ENCODE peak calls at places on chromosomes 12 and 14, in four cellular contexts. L is PC-3; E is neural progenitor cell; A is CD8-positive, alpha-beta T cell. G is an unnamed sample.

GRCh38 chr14:90355540-90356518 is 24.1 kb upstream of the NRDE2 start:
- DNase-seq in L (no peak), E (peak), A (no peak), G (no peak)

GRCh38 chr14:99971929-99972747 is 93.1 kb upstream of the EVL start:
- DNase-seq in L (no peak), E (peak), A (no peak), G (peak)

GRCh38 chr14:40093800-40094199 is 661.6 kb upstream of the FBXO33 start:
- DNase-seq in L (peak), E (no peak), A (no peak), G (no peak)

GRCh38 chr14:74532246-74532645 is 38.7 kb downstream of the ISCA2 start:
- DNase-seq in L (no peak), E (no peak), A (no peak), G (no peak)

GRCh38 chr12:99974146-99974545 is 10.6 kb downstream of the ANKS1B start:
- DNase-seq in L (no peak), E (no peak), A (no peak), G (no peak)

GRCh38 chr14:45610303-45610702 is 357.3 kb upstream of the MIS18BP1 start:
- DNase-seq in L (peak), E (peak), A (no peak), G (no peak)

GRCh38 chr14:20489093-20489994 is 16.0 kb upstream of the RNASE10 start:
- DNase-seq in L (peak), E (no peak), A (no peak), G (no peak)

GRCh38 chr12:66665416-66665815 is 13.5 kb downstream of the GRIP1 start:
- DNase-seq in L (peak), E (no peak), A (no peak), G (no peak)

GRCh38 chr12:17949558-17950141 is 140.3 kb downstream of the RERGL start:
- DNase-seq in L (no peak), E (no peak), A (no peak), G (peak)

GRCh38 chr14:54589076-54589475 is 22.1 kb downstream of the SAMD4A start:
- DNase-seq in L (peak), E (no peak), A (no peak), G (no peak)

GRCh38 chr12:117679776-117680175 is 289.0 kb downstream of the KSR2 start:
- DNase-seq in L (peak), E (no peak), A (no peak), G (no peak)

GRCh38 chr14:103122578-103123127 is 608 bp upstream of the TNFAIP2 start:
- DNase-seq in L (no peak), E (peak), A (no peak), G (no peak)
- H3K4me3 ChIP-seq in L (peak), E (peak), A (no peak), G (peak)

DNA sequence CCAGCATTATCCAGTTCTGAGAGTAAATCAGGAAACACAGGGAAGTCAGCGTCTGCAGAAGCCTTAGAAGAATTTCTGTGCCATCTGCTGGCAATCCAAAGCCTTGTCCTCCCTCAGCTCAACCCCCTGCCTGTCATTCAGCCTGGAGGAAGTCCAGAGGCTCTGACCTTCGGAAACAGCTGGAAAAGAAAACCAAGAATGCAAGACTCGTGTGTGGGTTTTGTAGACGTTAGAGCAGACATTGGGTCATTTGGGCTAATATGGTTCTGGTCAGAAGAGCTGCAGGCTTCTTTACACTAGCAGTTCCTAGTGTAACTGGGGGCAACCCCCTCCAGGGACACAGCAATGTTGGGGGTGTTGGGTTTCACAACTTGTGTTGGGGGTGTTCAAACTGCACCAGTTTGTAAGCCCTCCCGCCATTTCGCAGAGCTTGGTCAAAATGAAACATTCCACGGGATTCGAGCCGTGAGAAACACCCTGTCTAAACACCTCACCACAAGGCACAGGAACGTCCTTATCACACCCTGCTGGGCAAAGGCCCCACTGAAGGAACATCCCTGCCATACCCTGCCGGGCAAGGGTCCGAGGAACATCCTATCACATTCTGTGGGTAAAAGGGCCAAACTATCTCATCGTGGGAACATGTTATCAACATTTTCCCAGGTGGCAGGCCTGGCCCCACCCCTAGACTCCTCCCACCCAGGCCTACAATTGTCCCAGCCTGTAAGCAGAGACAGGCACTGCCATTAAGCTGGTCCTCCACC is 21.0 kb upstream of the SERPINA4 start:
- DNase-seq in L (no peak), E (peak), A (no peak), G (no peak)
- TF ChIP-seq CTCF in L (no peak), E (peak), A (no peak), G (no peak)

GRCh38 chr12:57148469-57149308 is 1.3 kb upstream of the LRP1-AS start:
- DNase-seq in L (no peak), E (no peak), A (no peak), G (peak)

GRCh38 chr12:57145460-57146059 is 1.9 kb downstream of the LRP1-AS start:
- DNase-seq in L (no peak), E (no peak), A (no peak), G (no peak)

GRCh38 chr12:57146925-57147640 is at the start of gene LRP1-AS:
- DNase-seq in L (no peak), E (no peak), A (no peak), G (no peak)

GRCh38 chr12:57147641-57147944 is 174 bp upstream of the LRP1-AS start:
- DNase-seq in L (no peak), E (no peak), A (no peak), G (no peak)

DNA sequence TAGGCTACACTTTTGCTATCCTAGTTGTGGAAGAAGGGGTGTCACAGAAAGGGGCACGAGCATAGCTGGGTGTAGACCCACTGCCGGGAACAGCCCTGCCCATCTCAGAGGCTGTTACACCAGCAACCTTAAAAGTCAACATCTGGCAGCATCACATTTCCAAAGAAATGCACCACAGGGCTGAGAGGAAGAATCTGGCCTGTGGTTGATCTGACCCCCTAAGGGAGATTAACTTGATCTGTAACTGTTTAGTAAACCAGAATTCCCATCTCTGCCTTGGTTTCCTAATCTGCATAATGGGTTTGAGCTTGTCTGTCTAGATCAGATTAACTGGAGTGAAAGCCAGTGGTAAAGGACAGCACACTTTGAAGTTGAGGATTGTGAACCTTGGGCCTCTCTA is 1.3 kb downstream of the LRP1-AS start:
- DNase-seq in L (no peak), E (no peak), A (no peak), G (no peak)
- H3K27ac ChIP-seq in L (no peak), E (no peak), A (no peak), G (no peak)

GRCh38 chr12:63668028-63668799 is at the start of gene DPY19L2:
- DNase-seq in L (peak), E (peak), A (peak), G (peak)
- H3K4me3 ChIP-seq in L (peak), E (peak), A (peak), G (peak)

GRCh38 chr14:22472935-22473854 is 115.8 kb downstream of the DAD1 start:
- DNase-seq in L (peak), E (peak), A (no peak), G (no peak)

GRCh38 chr14:22476005-22476751 is 112.8 kb downstream of the DAD1 start:
- DNase-seq in L (no peak), E (no peak), A (no peak), G (no peak)

GRCh38 chr14:22476882-22477281 is 112.1 kb downstream of the DAD1 start:
- DNase-seq in L (no peak), E (no peak), A (no peak), G (no peak)

GRCh38 chr14:22475381-22475780 is 113.6 kb downstream of the DAD1 start:
- DNase-seq in L (no peak), E (no peak), A (no peak), G (no peak)

DNA sequence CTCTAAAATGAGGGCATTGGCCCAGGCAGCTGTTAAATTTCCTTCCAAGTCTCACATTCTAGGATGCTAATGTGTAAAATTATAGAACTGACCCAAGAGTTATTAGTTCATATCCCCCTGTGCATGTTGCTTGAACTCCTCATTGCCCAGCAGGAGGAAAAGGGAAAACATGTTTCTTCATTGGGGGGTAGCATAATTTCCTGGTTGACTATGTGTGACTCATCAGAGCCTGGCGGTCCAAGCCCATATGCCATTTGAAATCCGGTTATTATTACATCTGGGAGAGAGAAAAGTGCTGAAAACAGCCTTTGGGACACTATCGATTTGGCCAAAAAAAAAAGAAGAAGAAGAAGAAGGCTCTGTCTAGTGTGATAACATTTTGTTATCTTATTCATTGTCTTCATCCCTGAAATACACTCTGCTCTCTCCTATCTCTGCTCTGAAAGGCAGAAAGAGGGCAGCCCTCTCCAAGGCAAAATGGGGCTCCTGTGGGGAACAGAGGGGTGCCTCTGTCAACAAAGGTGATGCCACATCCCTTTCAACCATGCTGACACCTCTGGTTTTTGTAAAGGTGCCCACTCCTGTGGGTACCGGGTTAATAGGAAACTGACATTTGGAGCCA is 114.2 kb downstream of the DAD1 start:
- DNase-seq in L (peak), E (no peak), A (no peak), G (no peak)
- TF ChIP-seq CTCF in L (no peak), E (no peak), A (no peak), G (no peak)

GRCh38 chr14:22613091-22613695 is 15.1 kb downstream of the ABHD4 start:
- DNase-seq in L (no peak), E (no peak), A (no peak), G (no peak)
- H3K27ac ChIP-seq in L (peak), E (no peak), A (no peak), G (no peak)

GRCh38 chr12:103493199-103493598 is 2.6 kb downstream of the C12orf42 start:
- DNase-seq in L (no peak), E (no peak), A (no peak), G (no peak)

GRCh38 chr12:103498990-103499389 is 3.2 kb upstream of the C12orf42 start:
- DNase-seq in L (no peak), E (no peak), A (no peak), G (no peak)

GRCh38 chr12:103495158-103495782 is 498 bp downstream of the C12orf42 start:
- DNase-seq in L (no peak), E (peak), A (peak), G (peak)

GRCh38 chr12:103494388-103494787 is 1.4 kb downstream of the C12orf42 start:
- DNase-seq in L (no peak), E (no peak), A (no peak), G (no peak)

GRCh38 chr12:103495783-103496456 is at the start of gene C12orf42:
- DNase-seq in L (peak), E (peak), A (peak), G (no peak)
- H3K4me3 ChIP-seq in L (peak), E (peak), A (peak), G (peak)

GRCh38 chr14:77710364-77710763 is 2.5 kb downstream of the SLIRP start:
- DNase-seq in L (no peak), E (no peak), A (no peak), G (no peak)

GRCh38 chr14:77708749-77709148 is 846 bp downstream of the SLIRP start:
- DNase-seq in L (no peak), E (no peak), A (no peak), G (no peak)

GRCh38 chr14:77709412-77709811 is 1.5 kb downstream of the SLIRP start:
- DNase-seq in L (no peak), E (no peak), A (no peak), G (no peak)

GRCh38 chr14:77707724-77708408 is at the start of the genes ALKBH1 and SLIRP:
- DNase-seq in L (peak), E (peak), A (peak), G (peak)

DNA sequence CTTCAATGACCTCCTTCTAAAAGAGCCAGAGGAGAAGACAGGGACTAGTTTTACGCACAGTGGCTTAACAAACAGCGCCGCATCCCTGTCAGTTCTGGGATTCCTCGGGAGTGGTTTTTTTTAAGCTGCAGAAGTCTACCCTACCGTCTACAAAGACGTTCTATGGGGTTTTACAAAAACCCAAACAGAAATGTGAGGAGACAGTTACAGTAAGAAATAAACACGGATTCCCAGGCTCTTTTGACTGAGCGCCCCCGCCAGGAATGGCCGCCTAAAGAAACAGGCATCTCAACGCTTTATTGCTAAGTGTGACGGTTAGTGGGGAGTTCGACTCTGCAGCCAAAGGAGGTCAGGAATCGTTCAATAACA is 484 bp downstream of the ALKBH1 start:
- DNase-seq in L (peak), E (peak), A (no peak), G (no peak)
- TF ChIP-seq CTCF in L (peak), E (peak), A (no peak), G (no peak)

GRCh38 chr14:51094282-51094821 is 553 bp downstream of the TRIM9 start:
- DNase-seq in L (no peak), E (peak), A (no peak), G (no peak)

GRCh38 chr14:51094901-51095853 is at the start of gene TRIM9:
- DNase-seq in L (peak), E (peak), A (peak), G (peak)

GRCh38 chr14:51096870-51097269 is 2.0 kb upstream of the TRIM9 start:
- DNase-seq in L (no peak), E (no peak), A (no peak), G (no peak)

GRCh38 chr14:51097287-51097686 is 2.4 kb upstream of the TRIM9 start:
- DNase-seq in L (peak), E (no peak), A (no peak), G (no peak)

DNA sequence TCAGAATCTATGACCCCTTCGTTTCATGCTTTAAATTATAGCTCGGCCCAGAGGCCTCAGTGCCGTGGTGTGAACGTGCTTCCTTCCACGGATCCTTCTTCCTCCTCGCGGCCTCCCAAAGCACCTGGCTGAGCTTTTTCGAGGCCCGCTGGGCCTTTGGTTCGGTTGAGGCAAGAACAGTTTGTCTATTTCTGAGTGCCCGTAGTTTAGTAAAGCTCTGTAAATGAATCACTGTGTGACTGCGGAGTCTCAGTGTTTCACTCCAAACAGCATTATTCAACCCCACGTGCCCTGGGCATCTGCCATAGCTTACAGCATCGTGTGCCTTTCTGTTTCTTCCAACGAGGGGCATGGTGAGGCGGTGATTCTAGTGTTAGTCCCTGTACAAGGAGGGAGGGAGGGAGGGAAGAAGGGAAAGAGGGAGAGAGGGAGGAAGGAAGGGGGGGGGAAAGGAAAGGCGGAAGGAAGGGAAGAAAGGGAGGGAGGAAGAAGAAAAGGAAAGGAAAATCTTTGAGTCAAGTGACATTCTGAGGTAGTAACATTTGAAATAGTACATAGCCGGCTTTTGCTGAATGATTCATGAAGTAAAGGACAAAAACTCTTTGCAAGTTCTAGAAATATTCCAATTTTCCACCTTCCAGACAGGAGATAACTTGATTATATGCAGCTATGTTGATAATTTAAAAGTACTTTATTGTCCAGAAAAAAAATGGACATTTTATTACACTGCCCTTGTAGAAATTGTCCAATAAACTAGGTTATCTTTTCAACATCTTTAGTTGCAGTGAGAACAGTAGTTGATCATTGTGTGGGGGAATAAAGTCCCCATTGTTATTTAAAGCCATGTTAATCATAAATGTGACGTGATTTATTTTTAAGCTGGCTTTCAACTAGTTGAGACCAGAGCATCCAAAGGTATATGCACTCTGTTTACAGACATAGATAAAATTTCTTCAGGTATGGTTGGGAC is 1.2 kb upstream of the TRIM9 start:
- DNase-seq in L (no peak), E (peak), A (no peak), G (peak)
- H3K27ac ChIP-seq in L (peak), E (no peak), A (peak), G (peak)

DNA sequence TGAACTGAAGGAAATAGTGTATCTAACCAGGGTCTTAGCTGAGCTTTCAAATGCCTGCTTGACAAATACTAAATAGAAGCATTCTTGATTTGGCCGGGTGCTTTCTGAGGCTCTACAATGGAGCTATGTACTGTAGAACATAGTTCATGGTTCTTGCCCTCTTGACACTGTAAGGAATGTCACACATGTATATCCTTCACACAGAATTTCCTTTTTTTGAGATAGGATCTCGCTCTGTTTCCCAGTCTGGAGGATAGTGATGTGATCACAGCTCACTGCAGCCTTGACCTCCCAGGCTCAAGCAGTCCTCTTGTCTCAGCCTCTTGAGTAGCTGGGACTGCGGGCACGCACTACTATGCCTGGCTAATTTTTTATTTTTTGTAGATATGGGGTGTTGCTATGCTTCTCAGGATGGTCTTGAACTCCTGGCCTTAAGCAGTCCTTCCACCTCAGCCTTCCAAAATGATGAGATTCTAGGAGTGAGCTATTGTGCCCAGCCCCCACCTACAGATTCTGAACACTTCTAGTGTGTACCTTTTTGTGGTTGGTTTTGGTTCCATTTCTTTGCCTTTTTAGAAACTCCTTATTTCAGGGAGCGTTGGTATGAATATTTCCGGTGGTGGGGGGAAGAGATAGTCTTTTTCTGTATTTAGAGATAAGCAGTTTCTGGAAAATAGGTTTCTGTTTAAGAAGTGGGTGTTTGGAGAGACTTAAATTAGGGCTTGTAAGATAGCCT is 4.2 kb downstream of the MLXIP start:
- DNase-seq in L (no peak), E (no peak), A (no peak), G (peak)
- H3K4me3 ChIP-seq in L (no peak), E (no peak), A (peak), G (no peak)

G was measured in left lung.